ENCODE peak calls at places on chromosomes 2 and 18, in nine cellular contexts. F is H9; Q is breast epithelium; D is tibial artery; K is CD8-positive, alpha-beta T cell; R is fibroblast of lung; M is DND-41; C is lower lobe of right lung; I is GM23248. W is an unnamed sample.

GRCh38 chr2:138028538-138028937 is 64.3 kb downstream of the HNMT start:
- DNase-seq in R (no peak), F (no peak), C (no peak), D (no peak), Q (no peak), M (no peak), I (no peak), K (no peak), W (no peak)

GRCh38 chr2:168583064-168583709 is 127.1 kb downstream of the CERS6 start:
- DNase-seq in M (no peak), K (no peak), I (peak), C (no peak), F (no peak), R (peak), D (no peak), Q (no peak), W (no peak)

GRCh38 chr2:84942964-84943421 is 28.0 kb upstream of the KCMF1 start:
- DNase-seq in D (no peak), F (no peak), K (no peak), C (no peak), M (no peak), I (peak), Q (no peak), R (peak), W (no peak)

GRCh38 chr2:202400937-202401336 is 24.8 kb downstream of the BMPR2 start:
- DNase-seq in I (no peak), K (no peak), R (no peak), C (no peak), M (no peak), D (no peak), Q (no peak), F (no peak), W (no peak)

GRCh38 chr2:196487426-196487825 is 152.1 kb upstream of the CCDC150 start:
- DNase-seq in R (peak), I (peak), D (no peak), C (no peak), F (no peak), Q (no peak), M (no peak), K (no peak), W (no peak)

GRCh38 chr2:71223767-71224333 is 3.1 kb downstream of the PAIP2B start:
- DNase-seq in C (no peak), I (peak), D (peak), Q (peak), F (peak), M (no peak), K (no peak), R (peak), W (peak)

GRCh38 chr2:203549406-203549805 is 14.3 kb upstream of the RAPH1 start:
- DNase-seq in M (no peak), D (no peak), K (no peak), I (peak), Q (no peak), R (peak), C (no peak), F (no peak), W (peak)

GRCh38 chr2:165357758-165358157 is 111.7 kb upstream of the CSRNP3 start:
- DNase-seq in R (peak), D (no peak), C (no peak), Q (no peak), F (no peak), I (peak), K (no peak), M (no peak), W (peak)

GRCh38 chr18:56639094-56639361 is 636 bp upstream of the TXNL1 start:
- DNase-seq in I (peak), R (no peak), Q (no peak), D (no peak), M (no peak), F (no peak), C (no peak), K (no peak), W (peak)

GRCh38 chr18:77210249-77210648 is 39.4 kb upstream of the GALR1 start:
- DNase-seq in K (no peak), D (no peak), R (no peak), I (no peak), Q (no peak), M (peak), F (no peak), C (no peak), W (no peak)

GRCh38 chr2:217710218-217710565 is 292.6 kb downstream of the TNS1 start:
- DNase-seq in R (peak), C (no peak), F (no peak), K (no peak), Q (no peak), I (peak), D (no peak), M (no peak), W (no peak)

GRCh38 chr18:59517446-59518171 is 158.5 kb upstream of the LMAN1 start:
- DNase-seq in D (no peak), F (no peak), Q (no peak), K (no peak), I (peak), R (peak), C (no peak), M (peak), W (peak)

GRCh38 chr2:150480241-150480640 is 7.2 kb downstream of the RND3 start:
- DNase-seq in Q (no peak), I (peak), K (no peak), M (no peak), C (no peak), R (peak), F (no peak), D (no peak), W (no peak)

GRCh38 chr18:24914148-24914525 is 437.8 kb downstream of the ZNF521 start:
- DNase-seq in Q (no peak), R (no peak), C (no peak), M (no peak), F (no peak), D (no peak), K (no peak), I (no peak), W (no peak)

GRCh38 chr2:18671363-18671762 is 82.0 kb upstream of the NT5C1B start:
- DNase-seq in M (no peak), R (no peak), D (no peak), I (no peak), Q (no peak), F (no peak), K (no peak), C (no peak), W (no peak)

GRCh38 chr18:11995445-11996189 is 14.3 kb downstream of the IMPA2 start:
- DNase-seq in R (peak), Q (peak), F (peak), K (peak), D (peak), M (peak), I (peak), C (peak), W (peak)

GRCh38 chr2:5125017-5125730 is 567.0 kb upstream of the SOX11 start:
- DNase-seq in M (no peak), F (no peak), D (no peak), C (no peak), R (no peak), I (no peak), K (no peak), Q (no peak), W (no peak)

GRCh38 chr2:239765076-239765845 is 259.9 kb downstream of the NDUFA10 start:
- DNase-seq in C (peak), D (no peak), F (no peak), Q (no peak), K (no peak), M (no peak), I (no peak), R (no peak), W (no peak)

GRCh38 chr2:86160156-86160952 is 34.9 kb downstream of the IMMT start:
- DNase-seq in C (no peak), F (no peak), M (no peak), D (no peak), R (peak), K (no peak), I (no peak), Q (no peak), W (no peak)

GRCh38 chr2:190405069-190405468 is 3.1 kb upstream of the MFSD6 start:
- DNase-seq in D (no peak), Q (no peak), K (no peak), M (no peak), I (peak), C (no peak), F (no peak), R (no peak), W (no peak)

GRCh38 chr2:23594079-23594494 is 209.1 kb downstream of the KLHL29 start:
- DNase-seq in R (no peak), F (no peak), M (no peak), K (no peak), I (no peak), C (peak), D (no peak), Q (peak), W (no peak)

GRCh38 chr2:230326453-230327417 is at the start of gene SP140L:
- DNase-seq in F (no peak), R (peak), C (peak), K (peak), M (peak), D (peak), Q (peak), I (peak), W (no peak)

GRCh38 chr2:180334514-180334913 is 327.4 kb upstream of the CWC22 start:
- DNase-seq in D (no peak), R (no peak), C (no peak), F (no peak), I (no peak), M (no peak), K (no peak), Q (no peak), W (no peak)

GRCh38 chr18:24078391-24078790 is 60.5 kb upstream of the CABYR start:
- DNase-seq in Q (no peak), D (no peak), F (no peak), R (no peak), I (no peak), M (no peak), C (no peak), K (no peak), W (peak)

GRCh38 chr2:84388133-84388532 is 70.9 kb downstream of the SUCLG1 start:
- DNase-seq in M (no peak), C (no peak), D (no peak), F (no peak), Q (no peak), R (peak), K (no peak), I (peak), W (no peak)

GRCh38 chr2:8841962-8842361 is 4.5 kb upstream of the KIDINS220 start:
- DNase-seq in C (no peak), I (no peak), F (no peak), K (no peak), Q (no peak), M (no peak), R (no peak), D (no peak), W (no peak)

GRCh38 chr2:218806346-218806978 is 24.5 kb downstream of the CYP27A1 start:
- DNase-seq in R (peak), D (peak), I (peak), F (no peak), Q (peak), C (peak), M (peak), K (no peak), W (peak)

GRCh38 chr2:214103199-214104001 is 307.5 kb upstream of the VWC2L start:
- DNase-seq in R (peak), D (no peak), Q (no peak), C (no peak), I (no peak), F (no peak), K (no peak), M (peak), W (no peak)

GRCh38 chr2:156129227-156129626 is 203.3 kb downstream of the NR4A2 start:
- DNase-seq in M (no peak), F (no peak), Q (no peak), K (no peak), D (no peak), C (no peak), I (no peak), R (no peak), W (peak)

GRCh38 chr2:201151127-201152074 is 31.5 kb upstream of the CASP10 start:
- DNase-seq in R (peak), Q (no peak), I (peak), K (no peak), C (no peak), D (no peak), M (no peak), F (no peak), W (peak)

GRCh38 chr18:77366725-77367641 is 117.3 kb downstream of the GALR1 start:
- DNase-seq in M (no peak), Q (no peak), K (no peak), C (no peak), D (no peak), I (peak), F (no peak), R (peak), W (no peak)

GRCh38 chr18:23871410-23871809 is 143.1 kb upstream of the TTC39C start:
- DNase-seq in M (peak), I (no peak), R (peak), D (no peak), F (no peak), Q (peak), C (no peak), K (peak), W (peak)

GRCh38 chr2:70516596-70516995 is 37.0 kb downstream of the TGFA start:
- DNase-seq in R (peak), I (peak), F (no peak), K (no peak), D (no peak), C (no peak), M (no peak), Q (peak), W (no peak)

GRCh38 chr2:216934151-216934550 is 74.3 kb upstream of the TNP1 start:
- DNase-seq in C (no peak), F (no peak), K (no peak), Q (no peak), D (no peak), M (no peak), I (no peak), R (no peak), W (no peak)

GRCh38 chr2:39432701-39433100 is 4.4 kb downstream of the MAP4K3 start:
- DNase-seq in R (no peak), I (no peak), C (no peak), Q (no peak), D (no peak), K (no peak), M (no peak), F (no peak), W (no peak)

GRCh38 chr2:39433586-39434195 is 3.4 kb downstream of the MAP4K3 start:
- DNase-seq in M (no peak), C (no peak), R (no peak), Q (no peak), D (no peak), F (no peak), I (peak), K (no peak), W (no peak)

GRCh38 chr2:39434233-39434897 is 2.7 kb downstream of the MAP4K3 start:
- DNase-seq in K (no peak), F (no peak), R (peak), I (peak), D (no peak), Q (no peak), C (no peak), M (no peak), W (no peak)

GRCh38 chr2:39429738-39430137 is 7.3 kb downstream of the MAP4K3 start:
- DNase-seq in C (no peak), K (no peak), I (no peak), R (peak), F (no peak), M (no peak), Q (no peak), D (no peak), W (no peak)

DNA sequence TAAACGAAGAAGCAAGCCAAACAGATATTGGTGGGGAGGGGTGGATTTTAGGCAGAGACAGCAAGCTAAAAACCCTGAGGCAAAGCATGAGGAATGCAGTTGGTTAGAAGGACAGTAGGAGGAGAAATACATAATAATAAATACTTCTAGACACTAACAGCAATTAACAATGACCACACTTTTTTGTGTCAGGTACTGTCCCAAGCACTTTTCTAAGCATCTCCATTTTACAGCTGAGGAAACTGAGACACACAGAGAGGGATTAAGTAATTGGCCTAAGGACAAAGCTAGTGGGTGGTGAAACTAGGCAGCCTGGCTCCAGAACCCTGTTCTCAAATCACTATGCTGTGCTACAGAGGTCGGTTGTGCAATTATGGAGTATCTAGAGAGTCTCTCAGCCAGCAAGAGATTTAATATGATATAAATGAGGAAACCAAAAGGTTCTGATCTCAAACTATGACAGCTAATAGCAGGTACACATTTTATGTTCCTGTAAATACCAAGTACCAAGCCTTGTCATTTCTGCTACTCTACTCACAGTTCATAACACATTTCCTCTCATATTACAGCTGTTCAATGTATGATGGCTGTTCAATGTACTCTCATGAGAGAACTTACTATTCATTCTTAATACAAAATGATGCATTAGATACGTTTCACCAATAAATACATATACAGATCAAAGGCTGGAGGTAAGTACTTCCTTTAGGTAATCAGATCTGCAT is 5.3 kb downstream of the MAP4K3 start:
- DNase-seq in C (no peak), F (no peak), Q (no peak), M (no peak), I (peak), R (no peak), D (no peak), K (no peak), W (no peak)
- H3K27ac ChIP-seq in C (no peak), F (no peak), Q (peak), M (no peak), I (peak), R (no peak), D (peak), K (no peak), W (peak)

GRCh38 chr2:154264024-154264423 is 392.3 kb downstream of the GALNT13 start:
- DNase-seq in D (no peak), F (no peak), C (no peak), M (no peak), R (no peak), I (no peak), Q (no peak), K (no peak), W (no peak)

GRCh38 chr2:154261473-154262027 is 389.8 kb downstream of the GALNT13 start:
- DNase-seq in D (no peak), I (no peak), C (no peak), F (no peak), R (no peak), Q (no peak), M (no peak), K (no peak), W (no peak)

GRCh38 chr2:154259030-154259429 is 387.3 kb downstream of the GALNT13 start:
- DNase-seq in C (no peak), F (no peak), R (no peak), Q (no peak), D (no peak), M (no peak), I (no peak), K (no peak), W (no peak)

DNA sequence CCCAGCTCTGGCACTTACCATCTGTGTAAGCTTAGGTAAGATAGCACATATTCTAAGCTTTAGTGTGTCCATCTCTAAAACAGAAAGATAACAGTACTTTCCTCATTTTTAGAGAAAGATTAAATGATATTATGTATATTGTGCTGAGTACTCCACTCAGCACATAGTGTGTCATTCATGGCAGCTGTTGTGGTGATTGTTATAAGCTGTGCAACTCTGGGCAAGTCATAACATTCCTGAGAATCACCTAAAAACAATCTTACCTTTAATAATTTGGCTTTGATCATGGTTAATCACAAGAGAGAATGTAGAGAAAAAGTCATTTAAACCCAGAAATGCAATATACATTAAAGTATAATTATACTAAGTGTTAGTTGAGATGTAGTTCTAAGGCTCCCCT is 391.5 kb downstream of the GALNT13 start:
- DNase-seq in F (no peak), D (no peak), C (no peak), K (no peak), I (no peak), Q (no peak), R (no peak), M (no peak), W (no peak)
- H3K27ac ChIP-seq in F (no peak), D (no peak), C (no peak), K (no peak), I (no peak), Q (no peak), R (no peak), M (no peak), W (no peak)

GRCh38 chr2:66446178-66446860 is 11.4 kb downstream of the MEIS1 start:
- DNase-seq in K (no peak), R (peak), I (peak), Q (no peak), C (peak), M (no peak), F (peak), D (no peak), W (no peak)

GRCh38 chr2:66445781-66446177 is 10.9 kb downstream of the MEIS1 start:
- DNase-seq in Q (no peak), C (peak), D (no peak), R (no peak), I (peak), K (no peak), M (no peak), F (peak), W (no peak)

GRCh38 chr2:66448592-66448991 is 13.7 kb downstream of the MEIS1 start:
- DNase-seq in D (no peak), M (no peak), F (no peak), C (no peak), I (no peak), K (no peak), R (no peak), Q (no peak), W (no peak)

GRCh38 chr2:66446924-66447323 is 12.0 kb downstream of the MEIS1 start:
- DNase-seq in R (no peak), F (no peak), C (no peak), I (no peak), K (no peak), M (no peak), D (no peak), Q (no peak), W (no peak)

DNA sequence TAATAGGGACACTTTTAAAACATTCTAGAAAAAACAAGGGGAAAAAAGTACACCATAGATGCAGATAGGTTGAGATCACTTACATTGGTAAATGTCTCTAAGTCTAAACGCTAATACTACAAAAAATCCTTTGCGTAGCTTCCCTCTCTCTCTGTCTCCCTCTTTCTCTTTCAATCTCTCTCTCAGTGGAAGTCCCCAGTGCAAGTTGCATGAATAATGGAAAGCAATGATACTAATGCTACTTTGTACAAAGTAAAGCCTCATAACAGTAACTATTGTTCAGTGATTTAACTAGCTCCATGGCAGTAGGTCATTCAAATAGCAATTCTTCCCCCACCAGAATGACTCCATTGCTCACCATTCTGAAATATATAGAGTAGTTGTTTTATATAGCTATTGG is 12.8 kb downstream of the MEIS1 start:
- DNase-seq in R (no peak), K (no peak), M (no peak), C (no peak), D (no peak), I (peak), Q (no peak), F (no peak), W (no peak)
- H3K27ac ChIP-seq in R (peak), K (no peak), M (no peak), C (peak), D (no peak), I (peak), Q (no peak), F (no peak), W (no peak)

GRCh38 chr2:105738658-105739051 is 6.1 kb upstream of the NCK2 start:
- DNase-seq in M (no peak), I (no peak), F (no peak), R (no peak), K (no peak), C (no peak), D (no peak), Q (no peak), W (no peak)
- H3K27ac ChIP-seq in M (peak), I (no peak), F (no peak), R (no peak), K (peak), C (no peak), D (no peak), Q (no peak), W (no peak)

W was measured in A673.